ENCODE peak calls at places on chromosome 10, in four cellular contexts. G is spleen, K is gastrocnemius medialis, V is adrenal gland. D is an unnamed sample. For H3K36me3, the result is how much of the 10 kb centered on the place peaks cover.

GRCh38 chr10:79129361-79129997 is 60.7 kb downstream of the ZMIZ1 start:
- DNase-seq in G (no peak), K (no peak), V (peak), D (no peak)

GRCh38 chr10:106147050-106147449 is 1017.5 kb downstream of the SORCS1 start:
- DNase-seq in G (no peak), K (no peak), V (no peak), D (no peak)

GRCh38 chr10:29811751-29812427 is 177.1 kb upstream of the SVIL start:
- DNase-seq in G (no peak), K (peak), V (peak), D (no peak)

GRCh38 chr10:92855560-92855959 is 7.2 kb downstream of the EXOC6 start:
- DNase-seq in G (no peak), K (no peak), V (no peak), D (no peak)

GRCh38 chr10:124010563-124011131 is 82.8 kb downstream of the CHST15 start:
- DNase-seq in G (peak), K (no peak), V (no peak), D (no peak)

GRCh38 chr10:77490512-77490911 is 147.1 kb downstream of the KCNMA1 start:
- DNase-seq in G (no peak), K (no peak), V (no peak), D (no peak)

GRCh38 chr10:48258083-48258482 is 16.4 kb downstream of the FRMPD2 start:
- DNase-seq in G (no peak), K (no peak), V (no peak), D (peak)

GRCh38 chr10:44240766-44241165 is 144.1 kb downstream of the CXCL12 start:
- DNase-seq in G (no peak), K (no peak), V (no peak), D (peak)

GRCh38 chr10:17586741-17587720 is 30.1 kb downstream of the HACD1 start:
- DNase-seq in G (no peak), K (no peak), V (no peak), D (no peak)

GRCh38 chr10:29688230-29688634 is 53.5 kb upstream of the SVIL start:
- DNase-seq in G (no peak), K (no peak), V (no peak), D (no peak)

GRCh38 chr10:70565556-70566514 is 36.7 kb downstream of the PRF1 start:
- DNase-seq in G (no peak), K (no peak), V (no peak), D (no peak)

GRCh38 chr10:118594392-118595063 is 920 bp downstream of the PRLHR start:
- DNase-seq in G (no peak), K (peak), V (peak), D (no peak)

GRCh38 chr10:73824146-73824725 is 12.8 kb upstream of the NDST2 start:
- DNase-seq in G (no peak), K (no peak), V (no peak), D (no peak)

GRCh38 chr10:73823391-73823790 is 12.0 kb upstream of the NDST2 start:
- DNase-seq in G (no peak), K (no peak), V (no peak), D (no peak)

GRCh38 chr10:73827346-73828089 is 16.1 kb upstream of the NDST2 start:
- DNase-seq in G (no peak), K (no peak), V (no peak), D (no peak)

DNA sequence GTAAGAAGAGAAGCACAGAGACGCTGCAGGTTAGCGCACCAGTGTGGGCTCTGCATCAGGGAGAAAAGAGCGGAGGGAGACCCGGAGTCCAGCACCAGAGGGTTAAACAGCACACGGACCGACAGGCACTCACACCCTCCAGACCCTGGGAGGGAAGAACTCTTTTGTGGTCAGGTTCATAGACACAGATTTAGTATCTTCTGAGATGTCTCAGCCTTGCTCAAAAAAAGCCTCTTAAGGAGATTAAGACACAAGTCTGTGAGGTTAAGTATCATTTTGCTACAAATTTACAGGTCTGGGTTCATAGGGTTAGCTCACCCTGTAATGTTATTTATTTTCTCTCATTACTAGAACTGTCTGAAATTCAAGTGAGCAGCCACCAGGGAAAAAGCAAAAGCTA is 16.8 kb upstream of the NDST2 start:
- DNase-seq in G (no peak), K (no peak), V (no peak), D (no peak)
- H3K36me3 ChIP-seq in G (under half), K (under half), V (under half), D (half or more)

DNA sequence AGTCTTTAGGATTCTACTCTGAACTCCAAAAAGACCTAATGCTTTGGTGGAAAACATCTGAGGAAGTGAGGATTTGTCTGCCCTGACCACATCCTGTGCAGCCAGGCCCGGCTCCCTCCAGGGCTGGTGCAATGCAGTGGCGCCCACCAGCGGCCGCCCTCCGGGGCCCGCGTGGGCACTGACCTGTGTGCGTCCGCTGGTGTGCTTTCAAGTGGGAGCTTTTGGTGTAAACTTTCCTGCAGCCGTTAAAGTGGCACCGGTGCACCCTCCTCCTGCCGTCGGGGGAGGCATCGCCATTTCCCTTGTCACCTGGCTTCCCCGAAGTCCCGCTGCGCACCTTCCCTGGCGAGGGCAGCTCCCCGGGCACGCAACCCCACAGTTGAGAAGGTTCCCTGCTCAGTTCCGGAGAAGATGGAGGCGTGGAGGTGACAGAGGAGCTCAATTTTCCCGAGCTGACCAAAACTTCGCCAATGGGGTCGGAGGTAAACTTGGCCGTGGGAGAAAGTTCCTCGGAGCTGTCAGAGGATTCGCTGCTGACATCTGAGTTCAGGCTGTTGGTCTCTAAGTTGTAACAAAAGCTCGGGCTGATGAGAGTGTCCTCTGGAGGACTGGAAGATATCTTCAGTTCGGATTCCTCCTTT is 3.4 kb downstream of the KLF6 start:
- DNase-seq in G (peak), K (peak), V (no peak), D (no peak)
- TF ChIP-seq POLR2A in G (no peak), K (no peak), V (no peak), D (no peak)

DNA sequence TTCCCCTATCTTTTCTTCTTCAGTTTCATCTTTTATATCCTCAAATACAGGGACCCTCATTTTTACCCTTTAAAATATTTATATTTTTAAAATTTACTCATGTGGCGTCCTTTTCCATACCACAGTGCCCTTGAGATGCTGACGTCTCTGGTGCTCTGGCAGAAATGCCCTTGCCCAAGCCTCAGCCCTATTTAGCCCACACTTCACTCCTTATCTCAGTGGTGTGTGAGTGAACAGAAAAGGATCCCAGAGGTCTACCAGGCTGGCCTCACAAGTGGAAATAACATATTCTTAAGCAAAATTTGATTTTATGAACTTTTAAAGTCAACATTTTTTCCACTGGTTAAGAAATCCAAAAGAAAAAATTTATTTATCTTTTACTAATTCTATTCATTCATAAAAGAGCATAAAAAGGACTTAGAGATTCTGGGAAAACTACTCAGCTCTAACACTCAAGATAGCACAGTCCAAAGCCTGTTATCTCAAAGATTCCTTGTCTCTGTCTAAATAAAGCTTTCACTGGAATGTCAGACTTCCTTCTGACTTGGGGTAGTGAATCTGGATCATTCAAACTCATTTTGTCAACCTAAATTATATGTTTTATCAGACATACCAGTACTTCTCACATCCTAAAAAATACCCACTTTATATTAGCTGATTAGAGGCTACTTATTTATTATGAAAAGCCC is at the start of gene NEBL:
- DNase-seq in G (no peak), K (no peak), V (no peak), D (no peak)
- H3K4me3 ChIP-seq in G (no peak), K (no peak), V (no peak), D (no peak)

GRCh38 chr10:68385740-68386139 is 21.3 kb downstream of the RUFY2 start:
- DNase-seq in G (no peak), K (no peak), V (no peak), D (no peak)
- H3K36me3 ChIP-seq in G (half or more), K (under half), V (under half), D (half or more)